ENCODE peak calls at places on chromosomes 11 and 22, in seven cellular contexts. V is nucleus accumbens, K is iris pigment epithelial cell, D is NCI-H1417, N is aorta, L is RPMI8226, Z is endothelial cell. S is an unnamed sample.

GRCh38 chr11:11806586-11806985 is 35.2 kb upstream of the USP47 start:
- DNase-seq in V (no peak), K (no peak), D (no peak), N (no peak), L (no peak), Z (no peak), S (no peak)

GRCh38 chr11:45411221-45411946 is 125.2 kb upstream of the SYT13 start:
- DNase-seq in V (no peak), K (peak; percentile 21), D (no peak), N (no peak), L (no peak), Z (no peak), S (no peak)

GRCh38 chr11:61141601-61142028 is 19.6 kb downstream of the VPS37C start:
- DNase-seq in V (no peak), K (no peak), D (peak; percentile 94), N (peak; percentile 53), L (peak; percentile 100), Z (no peak), S (peak; percentile 98)

GRCh38 chr22:31870890-31871289 is 73.4 kb upstream of the YWHAH start:
- DNase-seq in V (no peak), K (peak; percentile 90), D (no peak), N (no peak), L (no peak), Z (no peak), S (no peak)

GRCh38 chr11:81203876-81204275 is 1529.8 kb downstream of the FAM181B start:
- DNase-seq in V (no peak), K (peak; percentile 30), D (no peak), N (no peak), L (no peak), Z (no peak), S (no peak)

GRCh38 chr11:11468919-11469318 is 115.9 kb upstream of the CSNK2A3 start:
- DNase-seq in V (no peak), K (no peak), D (no peak), N (no peak), L (no peak), Z (no peak), S (no peak)

GRCh38 chr11:83827940-83828554 is 541.9 kb upstream of the CCDC90B start:
- DNase-seq in V (no peak), K (peak; percentile 45), D (peak; percentile 29), N (no peak), L (peak; percentile 46), Z (no peak), S (peak; percentile 18)

GRCh38 chr11:16611395-16612233 is 126.8 kb upstream of the C11orf58 start:
- DNase-seq in V (no peak), K (no peak), D (no peak), N (no peak), L (no peak), Z (no peak), S (no peak)

GRCh38 chr11:130408401-130408890 is 20.0 kb downstream of the ADAMTS8 start:
- DNase-seq in V (no peak), K (no peak), D (no peak), N (no peak), L (no peak), Z (no peak), S (no peak)